ENCODE peak calls at places on chromosome 13, in seven cellular contexts. R is HuH-7.5, M is heart right ventricle, Z is neural crest cell, D is NCI-H748 treated with DMSO at 0.1 percent for 48 hours, H is SK-MEL-5, W is NCI-H187 treated with DMSO at 0.1 percent for 48 hours. P is an unnamed sample.

GRCh38 chr13:24159921-24160324 is 597 bp upstream of the SPATA13 start:
- DNase-seq in Z (peak), H (no peak), R (no peak), M (no peak), D (no peak), W (no peak), P (no peak)

GRCh38 chr13:35392768-35393167 is 83.7 kb downstream of the MAB21L1 start:
- DNase-seq in M (no peak), Z (no peak), W (no peak), D (no peak), H (no peak), R (no peak), P (no peak)

GRCh38 chr13:50893211-50893852 is 16.3 kb upstream of the RNASEH2B start:
- DNase-seq in H (no peak), M (no peak), R (no peak), W (no peak), Z (no peak), D (no peak), P (peak)

GRCh38 chr13:110506859-110507566 is 54.5 kb downstream of the RAB20 start:
- DNase-seq in W (no peak), R (peak), H (no peak), Z (no peak), D (no peak), M (peak), P (no peak)

GRCh38 chr13:100733261-100733660 is 58.7 kb upstream of the TMTC4 start:
- DNase-seq in H (no peak), R (no peak), D (no peak), W (no peak), M (no peak), Z (no peak), P (no peak)

GRCh38 chr13:107202371-107203023 is 634.6 kb upstream of the ARGLU1 start:
- DNase-seq in Z (no peak), W (no peak), D (peak), H (peak), M (peak), R (no peak), P (no peak)

GRCh38 chr13:73778242-73778864 is 355.9 kb downstream of the KLF12 start:
- DNase-seq in M (no peak), W (no peak), D (no peak), H (no peak), R (peak), Z (no peak), P (no peak)

GRCh38 chr13:110816500-110816899 is 98.4 kb downstream of the ANKRD10 start:
- DNase-seq in D (no peak), R (no peak), W (no peak), H (no peak), M (no peak), Z (no peak), P (no peak)

GRCh38 chr13:37173214-37173613 is 67.8 kb upstream of the CSNK1A1L start:
- DNase-seq in W (no peak), D (no peak), M (no peak), H (no peak), Z (no peak), R (no peak), P (no peak)

GRCh38 chr13:27728271-27728670 is 64.0 kb upstream of the GSX1 start:
- DNase-seq in W (no peak), Z (peak), M (no peak), R (no peak), D (no peak), H (peak), P (no peak)

GRCh38 chr13:111370147-111370546 is 49.7 kb downstream of the TEX29 start:
- DNase-seq in H (no peak), D (no peak), R (no peak), M (no peak), Z (no peak), W (no peak), P (no peak)

GRCh38 chr13:89925107-89925506 is 1422.4 kb upstream of the MIR17HG start:
- DNase-seq in Z (no peak), R (no peak), M (no peak), D (peak), W (no peak), H (peak), P (no peak)

GRCh38 chr13:40518481-40518882 is 148.0 kb downstream of the FOXO1 start:
- DNase-seq in R (no peak), Z (no peak), H (no peak), W (no peak), D (no peak), M (no peak), P (no peak)

GRCh38 chr13:62510906-62511655 is 1095.4 kb upstream of the PCDH20 start:
- DNase-seq in D (no peak), W (no peak), H (no peak), Z (no peak), M (no peak), R (no peak), P (no peak)

GRCh38 chr13:50365300-50365682 is 350.0 kb downstream of the KCNRG start:
- DNase-seq in Z (no peak), D (no peak), H (no peak), R (no peak), W (no peak), M (no peak), P (no peak)

GRCh38 chr13:75440100-75440499 is 41.9 kb downstream of the TBC1D4 start:
- DNase-seq in H (no peak), D (no peak), M (no peak), W (no peak), R (no peak), Z (no peak), P (no peak)

GRCh38 chr13:45362939-45363338 is 22.0 kb upstream of the TPT1 start:
- DNase-seq in R (no peak), D (no peak), M (no peak), Z (no peak), W (no peak), H (peak), P (no peak)

GRCh38 chr13:46185634-46186033 is 3.7 kb upstream of the LCP1 start:
- DNase-seq in D (no peak), W (no peak), Z (no peak), R (no peak), H (no peak), M (no peak), P (no peak)

GRCh38 chr13:99657848-99658265 is 156.6 kb downstream of the TM9SF2 start:
- DNase-seq in Z (peak), R (no peak), H (no peak), M (peak), W (no peak), D (peak), P (no peak)

GRCh38 chr13:26423634-26424033 is 133.8 kb upstream of the WASF3 start:
- DNase-seq in H (no peak), D (no peak), R (no peak), Z (no peak), M (peak), W (no peak), P (no peak)

GRCh38 chr13:22926176-22927007 is 254.4 kb upstream of the SGCG start:
- DNase-seq in M (peak), R (no peak), H (no peak), Z (no peak), W (no peak), D (no peak), P (no peak)

GRCh38 chr13:84430441-84430840 is 548.2 kb upstream of the SLITRK1 start:
- DNase-seq in W (no peak), R (no peak), H (no peak), M (no peak), Z (no peak), D (no peak), P (no peak)

GRCh38 chr13:48586591-48587103 is 53.8 kb upstream of the RCBTB2 start:
- DNase-seq in M (peak), W (no peak), H (no peak), R (no peak), Z (no peak), D (no peak), P (no peak)

GRCh38 chr13:27830010-27830409 is 37.7 kb downstream of the GSX1 start:
- DNase-seq in W (no peak), R (peak), H (peak), M (peak), Z (peak), D (peak), P (no peak)

GRCh38 chr13:93727301-93728141 is 500.9 kb downstream of the GPC6 start:
- DNase-seq in W (no peak), M (no peak), Z (no peak), D (no peak), H (no peak), R (no peak), P (no peak)